ENCODE peak calls at places on chromosome 22, in eight cellular contexts. One of them, this sample, is unnamed.

GRCh38 chr22:22855617-22856308 is 31.9 kb upstream of the IGLL5 start:
- DNase-seq in CD8-positive, alpha-beta T cell: peak; percentile 20
- DNase-seq in thoracic aorta: no peak
- DNase-seq in stomach: no peak
- DNase-seq in GM20000: peak; percentile 61
- DNase-seq in heart right ventricle: no peak
- DNase-seq in IMR-90: no peak
- DNase-seq in pancreas: no peak
- DNase-seq in this sample: peak; percentile 64

GRCh38 chr22:36758792-36759271 is 17.1 kb downstream of the IFT27 start:
- DNase-seq in IMR-90: no peak
- DNase-seq in stomach: no peak
- DNase-seq in pancreas: no peak
- DNase-seq in heart right ventricle: no peak
- DNase-seq in thoracic aorta: no peak
- DNase-seq in GM20000: no peak
- DNase-seq in CD8-positive, alpha-beta T cell: no peak
- DNase-seq in this sample: no peak

GRCh38 chr22:39083212-39084165 is 6.4 kb downstream of the APOBEC3G start:
- DNase-seq in GM20000: no peak
- DNase-seq in pancreas: no peak
- DNase-seq in thoracic aorta: no peak
- DNase-seq in IMR-90: no peak
- DNase-seq in CD8-positive, alpha-beta T cell: no peak
- DNase-seq in stomach: no peak
- DNase-seq in heart right ventricle: no peak
- DNase-seq in this sample: no peak

GRCh38 chr22:27507066-27507715 is 294.4 kb downstream of the MN1 start:
- DNase-seq in IMR-90: no peak
- DNase-seq in GM20000: no peak
- DNase-seq in heart right ventricle: no peak
- DNase-seq in thoracic aorta: no peak
- DNase-seq in pancreas: no peak
- DNase-seq in CD8-positive, alpha-beta T cell: no peak
- DNase-seq in stomach: peak; percentile 31
- DNase-seq in this sample: no peak

GRCh38 chr22:36253523-36254490 is 874 bp downstream of the APOL1 start:
- DNase-seq in CD8-positive, alpha-beta T cell: no peak
- DNase-seq in heart right ventricle: no peak
- DNase-seq in pancreas: no peak
- DNase-seq in stomach: peak; percentile 68
- DNase-seq in GM20000: no peak
- DNase-seq in thoracic aorta: no peak
- DNase-seq in IMR-90: no peak
- DNase-seq in this sample: no peak

GRCh38 chr22:29081499-29082236 is 8.8 kb downstream of the KREMEN1 start:
- DNase-seq in pancreas: no peak
- DNase-seq in stomach: no peak
- DNase-seq in GM20000: no peak
- DNase-seq in thoracic aorta: no peak
- DNase-seq in heart right ventricle: no peak
- DNase-seq in IMR-90: no peak
- DNase-seq in CD8-positive, alpha-beta T cell: no peak
- DNase-seq in this sample: no peak

GRCh38 chr22:49632199-49633009 is 195.3 kb downstream of the BRD1 start:
- DNase-seq in heart right ventricle: peak; percentile 68
- DNase-seq in CD8-positive, alpha-beta T cell: no peak
- DNase-seq in IMR-90: peak; percentile 28
- DNase-seq in GM20000: peak; percentile 80
- DNase-seq in stomach: peak; percentile 55
- DNase-seq in thoracic aorta: no peak
- DNase-seq in pancreas: peak; percentile 79
- DNase-seq in this sample: peak; percentile 64

GRCh38 chr22:28864878-28865596 is 18.3 kb upstream of the ZNRF3 start:
- DNase-seq in heart right ventricle: no peak
- DNase-seq in pancreas: no peak
- DNase-seq in thoracic aorta: no peak
- DNase-seq in CD8-positive, alpha-beta T cell: no peak
- DNase-seq in GM20000: no peak
- DNase-seq in stomach: no peak
- DNase-seq in IMR-90: no peak
- DNase-seq in this sample: no peak

GRCh38 chr22:50184004-50184461 is 1.7 kb upstream of the TRABD start:
- DNase-seq in IMR-90: peak; percentile 48
- DNase-seq in heart right ventricle: peak; percentile 77
- DNase-seq in CD8-positive, alpha-beta T cell: no peak
- DNase-seq in pancreas: peak; percentile 90
- DNase-seq in GM20000: no peak
- DNase-seq in thoracic aorta: no peak
- DNase-seq in stomach: peak; percentile 90
- DNase-seq in this sample: no peak

GRCh38 chr22:19776433-19777031 is 16.0 kb downstream of the TBX1 start:
- DNase-seq in GM20000: no peak
- DNase-seq in pancreas: peak; percentile 54
- DNase-seq in heart right ventricle: peak; percentile 9
- DNase-seq in IMR-90: peak; percentile 19
- DNase-seq in CD8-positive, alpha-beta T cell: no peak
- DNase-seq in thoracic aorta: no peak
- DNase-seq in stomach: no peak
- DNase-seq in this sample: no peak

GRCh38 chr22:29387921-29388758 is at the start of gene AP1B1:
- DNase-seq in thoracic aorta: peak; percentile 71
- DNase-seq in IMR-90: peak; percentile 84
- DNase-seq in CD8-positive, alpha-beta T cell: peak; percentile 92
- DNase-seq in heart right ventricle: peak; percentile 96
- DNase-seq in pancreas: peak; percentile 98
- DNase-seq in stomach: peak; percentile 98
- DNase-seq in GM20000: peak; percentile 95
- DNase-seq in this sample: peak; percentile 98

GRCh38 chr22:25081409-25081824 is 118.2 kb upstream of the CRYBB3 start:
- DNase-seq in CD8-positive, alpha-beta T cell: no peak
- DNase-seq in thoracic aorta: no peak
- DNase-seq in IMR-90: peak; percentile 4
- DNase-seq in heart right ventricle: no peak
- DNase-seq in stomach: peak; percentile 57
- DNase-seq in GM20000: peak; percentile 67
- DNase-seq in pancreas: no peak
- DNase-seq in this sample: peak; percentile 71

GRCh38 chr22:19423906-19424500 is 7.5 kb downstream of the HIRA start:
- DNase-seq in pancreas: no peak
- DNase-seq in thoracic aorta: no peak
- DNase-seq in GM20000: no peak
- DNase-seq in heart right ventricle: no peak
- DNase-seq in IMR-90: no peak
- DNase-seq in stomach: no peak
- DNase-seq in CD8-positive, alpha-beta T cell: no peak
- DNase-seq in this sample: no peak

GRCh38 chr22:35155403-35156025 is 89.6 kb downstream of the ISX start:
- DNase-seq in IMR-90: no peak
- DNase-seq in stomach: no peak
- DNase-seq in pancreas: no peak
- DNase-seq in thoracic aorta: no peak
- DNase-seq in CD8-positive, alpha-beta T cell: no peak
- DNase-seq in GM20000: no peak
- DNase-seq in heart right ventricle: no peak
- DNase-seq in this sample: no peak
- TF ChIP-seq CTCF in IMR-90: peak; percentile 8
- TF ChIP-seq CTCF in stomach: no peak
- TF ChIP-seq CTCF in pancreas: no peak
- TF ChIP-seq CTCF in thoracic aorta: no peak
- TF ChIP-seq CTCF in CD8-positive, alpha-beta T cell: no peak
- TF ChIP-seq CTCF in GM20000: no peak
- TF ChIP-seq CTCF in heart right ventricle: no peak
- TF ChIP-seq CTCF in this sample: no peak

DNA sequence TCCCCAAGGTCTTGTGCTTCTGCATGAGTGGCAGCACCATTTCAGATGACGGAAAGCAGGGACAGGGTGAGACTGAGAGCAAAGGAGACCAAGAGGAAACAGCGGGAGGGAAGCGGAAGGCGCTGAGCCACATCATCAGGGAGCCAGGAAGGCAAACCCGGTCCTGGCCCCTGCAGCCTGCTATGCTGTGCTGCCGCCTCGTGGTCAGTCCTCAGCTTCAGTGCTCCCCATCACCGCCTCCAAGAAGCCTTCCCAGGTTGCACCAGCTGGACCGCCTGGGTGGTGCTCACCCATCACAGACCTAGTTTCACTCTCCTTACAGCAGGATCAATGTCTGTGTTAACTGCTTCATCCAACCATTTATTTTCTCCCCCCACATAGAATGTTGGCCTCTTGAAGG is 73.0 kb upstream of the PHF21B start:
- DNase-seq in CD8-positive, alpha-beta T cell: no peak
- DNase-seq in stomach: no peak
- DNase-seq in pancreas: no peak
- DNase-seq in thoracic aorta: no peak
- DNase-seq in GM20000: no peak
- DNase-seq in IMR-90: no peak
- DNase-seq in heart right ventricle: no peak
- DNase-seq in this sample: peak; percentile 53
- TF ChIP-seq CTCF in CD8-positive, alpha-beta T cell: no peak
- TF ChIP-seq CTCF in stomach: no peak
- TF ChIP-seq CTCF in pancreas: no peak
- TF ChIP-seq CTCF in thoracic aorta: no peak
- TF ChIP-seq CTCF in GM20000: peak; percentile 41
- TF ChIP-seq CTCF in IMR-90: peak; percentile 43
- TF ChIP-seq CTCF in heart right ventricle: peak; percentile 10
- TF ChIP-seq CTCF in this sample: peak; percentile 46

DNA sequence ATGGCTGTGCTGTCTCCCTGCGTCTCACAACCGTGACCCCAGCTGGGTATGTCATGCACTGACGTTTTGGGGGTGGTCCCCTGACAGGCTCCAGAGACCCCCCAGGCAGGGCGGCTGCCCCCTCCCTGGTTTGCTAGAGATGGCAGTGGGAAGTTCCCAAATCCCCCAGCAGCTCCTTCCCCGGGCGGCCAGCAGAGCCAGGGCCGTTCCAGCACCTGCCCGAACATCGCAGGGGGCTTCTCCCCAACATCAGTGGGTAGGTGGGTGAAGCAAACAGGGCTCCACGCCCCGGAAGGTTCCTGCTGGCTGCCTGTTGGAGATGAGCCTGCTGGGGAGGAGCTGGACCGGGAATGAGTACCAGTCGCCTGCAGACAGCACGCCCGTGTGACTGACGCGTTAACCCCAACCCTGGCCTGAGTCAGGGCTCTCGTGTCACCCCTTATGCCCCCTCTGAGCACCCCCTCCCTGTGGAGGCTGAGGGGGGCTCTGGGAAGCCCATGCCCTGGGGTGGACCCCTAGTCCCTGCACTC is 45.6 kb downstream of the GRAMD4 start:
- DNase-seq in CD8-positive, alpha-beta T cell: no peak
- DNase-seq in pancreas: peak; percentile 59
- DNase-seq in IMR-90: no peak
- DNase-seq in stomach: no peak
- DNase-seq in heart right ventricle: peak; percentile 11
- DNase-seq in GM20000: no peak
- DNase-seq in thoracic aorta: no peak
- DNase-seq in this sample: no peak
- TF ChIP-seq CTCF in CD8-positive, alpha-beta T cell: no peak
- TF ChIP-seq CTCF in pancreas: no peak
- TF ChIP-seq CTCF in IMR-90: no peak
- TF ChIP-seq CTCF in stomach: no peak
- TF ChIP-seq CTCF in heart right ventricle: no peak
- TF ChIP-seq CTCF in GM20000: no peak
- TF ChIP-seq CTCF in thoracic aorta: no peak
- TF ChIP-seq CTCF in this sample: no peak

GRCh38 chr22:33057363-33057995 is 702 bp downstream of the SYN3 start:
- DNase-seq in GM20000: no peak
- DNase-seq in thoracic aorta: no peak
- DNase-seq in CD8-positive, alpha-beta T cell: no peak
- DNase-seq in stomach: no peak
- DNase-seq in IMR-90: no peak
- DNase-seq in pancreas: no peak
- DNase-seq in heart right ventricle: no peak
- DNase-seq in this sample: no peak
- TF ChIP-seq CTCF in GM20000: no peak
- TF ChIP-seq CTCF in thoracic aorta: no peak
- TF ChIP-seq CTCF in CD8-positive, alpha-beta T cell: no peak
- TF ChIP-seq CTCF in stomach: no peak
- TF ChIP-seq CTCF in IMR-90: no peak
- TF ChIP-seq CTCF in pancreas: no peak
- TF ChIP-seq CTCF in heart right ventricle: no peak
- TF ChIP-seq CTCF in this sample: no peak